ENCODE peak calls at places on chromosomes 12 and 14, in four cellular contexts. One of them, this sample, is unnamed.

GRCh38 chr12:47870175-47870781 is 34.5 kb downstream of the VDR start:
- DNase-seq in PC-3: peak
- DNase-seq in OCI-LY7: peak
- DNase-seq in colonic mucosa: peak
- DNase-seq in this sample: no peak

GRCh38 chr12:111180830-111181726 is 187.8 kb downstream of the PHETA1 start:
- DNase-seq in OCI-LY7: no peak
- DNase-seq in PC-3: no peak
- DNase-seq in colonic mucosa: peak
- DNase-seq in this sample: no peak

GRCh38 chr12:91695964-91696363 is 449.7 kb downstream of the BTG1 start:
- DNase-seq in colonic mucosa: no peak
- DNase-seq in OCI-LY7: no peak
- DNase-seq in PC-3: no peak
- DNase-seq in this sample: no peak

GRCh38 chr14:88975926-88976325 is 151.5 kb downstream of the TTC8 start:
- DNase-seq in colonic mucosa: no peak
- DNase-seq in OCI-LY7: no peak
- DNase-seq in PC-3: no peak
- DNase-seq in this sample: no peak

GRCh38 chr12:87280356-87280755 is 748.8 kb downstream of the C12orf50 start:
- DNase-seq in colonic mucosa: no peak
- DNase-seq in OCI-LY7: peak
- DNase-seq in PC-3: no peak
- DNase-seq in this sample: no peak

GRCh38 chr12:30047499-30048262 is 263.9 kb upstream of the TMTC1 start:
- DNase-seq in colonic mucosa: no peak
- DNase-seq in OCI-LY7: no peak
- DNase-seq in PC-3: peak
- DNase-seq in this sample: peak

GRCh38 chr12:6278439-6279255 is 31.8 kb upstream of the PLEKHG6 start:
- DNase-seq in OCI-LY7: peak
- DNase-seq in colonic mucosa: peak
- DNase-seq in PC-3: peak
- DNase-seq in this sample: peak

GRCh38 chr12:57612711-57613426 is 1.6 kb downstream of the ARHGEF25 start:
- DNase-seq in PC-3: no peak
- DNase-seq in OCI-LY7: no peak
- DNase-seq in colonic mucosa: no peak
- DNase-seq in this sample: no peak

GRCh38 chr14:50319293-50319692 is 7.2 kb downstream of the DMAC2L start:
- DNase-seq in PC-3: peak
- DNase-seq in colonic mucosa: no peak
- DNase-seq in OCI-LY7: no peak
- DNase-seq in this sample: peak

GRCh38 chr12:91991397-91992187 is 154.1 kb downstream of the BTG1 start:
- DNase-seq in PC-3: peak
- DNase-seq in OCI-LY7: peak
- DNase-seq in colonic mucosa: no peak
- DNase-seq in this sample: no peak

GRCh38 chr14:75282166-75282547 is 3.5 kb downstream of the FOS start:
- DNase-seq in colonic mucosa: no peak
- DNase-seq in OCI-LY7: no peak
- DNase-seq in PC-3: no peak
- DNase-seq in this sample: no peak

GRCh38 chr14:95730126-95730525 is 16.2 kb upstream of the TCL1A start:
- DNase-seq in colonic mucosa: no peak
- DNase-seq in PC-3: no peak
- DNase-seq in OCI-LY7: no peak
- DNase-seq in this sample: no peak

GRCh38 chr12:34591966-34592365 is 569.7 kb downstream of the ALG10 start:
- DNase-seq in PC-3: no peak
- DNase-seq in OCI-LY7: no peak
- DNase-seq in colonic mucosa: no peak
- DNase-seq in this sample: no peak

GRCh38 chr12:50986961-50987737 is 34.8 kb downstream of the HIGD1C start:
- DNase-seq in colonic mucosa: peak
- DNase-seq in PC-3: peak
- DNase-seq in OCI-LY7: peak
- DNase-seq in this sample: peak

GRCh38 chr12:116366456-116366776 is 88.9 kb upstream of the MED13L start:
- DNase-seq in colonic mucosa: no peak
- DNase-seq in OCI-LY7: no peak
- DNase-seq in PC-3: no peak
- DNase-seq in this sample: no peak

GRCh38 chr14:91732859-91733477 is 1.1 kb upstream of the CATSPERB start:
- DNase-seq in colonic mucosa: no peak
- DNase-seq in PC-3: peak
- DNase-seq in OCI-LY7: no peak
- DNase-seq in this sample: no peak

DNA sequence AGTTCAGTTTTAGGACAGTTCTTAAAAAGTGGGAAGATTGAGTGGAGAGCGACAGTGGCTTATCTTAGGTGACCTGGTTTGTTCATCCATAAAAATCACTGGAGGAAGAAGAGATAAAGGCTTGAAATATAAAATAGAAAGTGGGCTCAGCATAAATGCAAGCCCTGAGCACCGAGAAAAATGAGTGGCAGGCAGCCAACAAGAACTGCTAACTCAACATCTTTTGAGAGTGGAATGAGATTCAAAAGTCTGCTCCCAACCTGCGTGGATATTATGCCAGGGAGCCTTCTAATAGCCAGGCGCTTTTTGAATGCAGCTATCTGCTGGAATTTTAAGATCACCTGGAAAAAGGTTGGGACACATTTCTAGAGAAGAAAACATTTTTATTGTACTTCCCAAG is 666.5 kb downstream of the FLRT2 start:
- DNase-seq in PC-3: no peak
- DNase-seq in colonic mucosa: no peak
- DNase-seq in OCI-LY7: no peak
- DNase-seq in this sample: no peak
- H3K27ac ChIP-seq in PC-3: no peak
- H3K27ac ChIP-seq in colonic mucosa: no peak
- H3K27ac ChIP-seq in OCI-LY7: no peak
- H3K27ac ChIP-seq in this sample: no peak

GRCh38 chr12:108856428-108857157 is 790 bp downstream of the SSH1 start:
- DNase-seq in OCI-LY7: peak
- DNase-seq in colonic mucosa: peak
- DNase-seq in PC-3: peak
- DNase-seq in this sample: no peak
- TF ChIP-seq CTCF in OCI-LY7: no peak
- TF ChIP-seq CTCF in colonic mucosa: no peak
- TF ChIP-seq CTCF in PC-3: no peak
- TF ChIP-seq CTCF in this sample: no peak

DNA sequence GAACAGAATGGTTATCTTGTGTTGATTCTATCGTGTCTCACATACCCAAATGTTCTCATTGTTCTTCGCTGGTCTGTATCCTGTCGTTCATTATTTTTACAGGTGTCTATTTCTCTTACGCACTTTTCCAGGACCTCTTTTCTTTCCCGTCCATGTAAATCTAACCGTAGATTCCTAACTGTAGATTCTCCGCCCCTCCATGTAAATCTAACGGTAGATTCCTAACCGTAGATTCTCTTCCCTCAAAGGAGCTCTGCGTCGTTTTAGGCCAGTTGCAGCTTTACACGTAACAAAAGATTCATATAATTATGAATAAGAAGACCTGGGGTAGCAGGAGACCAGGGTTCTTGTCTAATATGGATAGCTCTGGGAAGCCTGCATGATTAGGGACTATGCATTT is 9.7 kb upstream of the ZNF605 start:
- DNase-seq in PC-3: no peak
- DNase-seq in OCI-LY7: no peak
- DNase-seq in colonic mucosa: no peak
- DNase-seq in this sample: no peak
- H3K27ac ChIP-seq in PC-3: no peak
- H3K27ac ChIP-seq in OCI-LY7: no peak
- H3K27ac ChIP-seq in colonic mucosa: no peak
- H3K27ac ChIP-seq in this sample: no peak

DNA sequence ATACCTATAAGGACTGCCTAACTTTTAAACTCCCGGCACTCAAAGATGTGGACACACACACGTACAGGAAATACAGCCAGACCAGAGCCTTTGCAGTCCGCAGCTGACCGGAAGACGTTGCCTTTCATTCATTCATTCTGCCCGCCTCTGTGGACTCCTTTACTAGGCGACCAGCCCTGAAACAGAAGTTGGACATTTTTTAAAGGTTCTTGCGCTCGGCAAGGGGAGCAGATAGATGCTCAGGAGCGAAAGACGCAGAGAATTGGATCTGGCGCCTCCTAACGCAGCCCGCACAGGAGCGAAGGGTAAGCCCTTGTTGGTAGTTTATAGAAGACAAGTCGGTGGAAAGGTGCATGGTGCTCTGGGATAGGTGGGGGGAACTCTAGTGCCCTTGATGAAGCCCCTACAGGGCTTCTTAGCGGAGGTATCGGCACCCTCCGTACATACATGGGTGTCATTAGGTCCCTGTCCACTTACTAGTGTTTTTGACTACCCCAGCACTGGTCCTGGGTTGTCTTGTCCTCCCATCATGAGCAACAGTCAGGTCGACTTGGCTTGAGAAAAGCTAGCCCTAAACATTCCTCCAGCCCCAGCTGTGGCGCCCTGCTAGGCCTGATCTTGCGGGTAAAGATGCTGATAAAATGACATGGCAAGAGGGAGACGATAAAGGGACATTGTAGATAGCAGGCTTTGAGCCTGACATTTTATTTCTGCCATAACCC is at the start of gene KDM2B:
- DNase-seq in PC-3: peak
- DNase-seq in OCI-LY7: peak
- DNase-seq in colonic mucosa: peak
- DNase-seq in this sample: no peak
- TF ChIP-seq CTCF in PC-3: peak
- TF ChIP-seq CTCF in OCI-LY7: peak
- TF ChIP-seq CTCF in colonic mucosa: no peak
- TF ChIP-seq CTCF in this sample: no peak

DNA sequence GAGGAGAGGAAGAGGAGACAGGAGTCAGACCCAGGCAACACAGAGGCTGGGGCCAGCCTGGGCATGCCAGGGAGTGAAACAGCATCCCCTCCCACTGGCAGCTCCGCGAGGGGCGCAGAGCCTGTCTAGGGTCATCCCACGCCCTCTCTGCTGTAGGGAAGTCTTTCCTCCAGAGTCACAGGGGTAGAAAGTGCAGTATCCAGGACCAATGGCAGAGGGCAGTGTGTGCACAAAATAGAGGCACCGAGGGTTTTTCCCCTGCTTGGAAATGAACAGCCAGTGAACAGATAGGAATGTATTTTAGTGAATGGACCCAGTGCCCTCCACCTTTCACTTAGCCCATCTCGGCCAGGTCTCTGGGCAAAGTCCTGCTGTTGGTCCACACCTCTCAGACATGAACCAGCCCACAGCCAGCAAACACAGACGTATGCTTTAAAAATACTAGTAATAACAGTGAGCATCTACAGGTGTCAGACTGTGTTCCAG is 9.4 kb upstream of the KRT74 start:
- DNase-seq in colonic mucosa: peak
- DNase-seq in PC-3: peak
- DNase-seq in OCI-LY7: peak
- DNase-seq in this sample: peak
- H3K27ac ChIP-seq in colonic mucosa: no peak
- H3K27ac ChIP-seq in PC-3: no peak
- H3K27ac ChIP-seq in OCI-LY7: no peak
- H3K27ac ChIP-seq in this sample: peak

DNA sequence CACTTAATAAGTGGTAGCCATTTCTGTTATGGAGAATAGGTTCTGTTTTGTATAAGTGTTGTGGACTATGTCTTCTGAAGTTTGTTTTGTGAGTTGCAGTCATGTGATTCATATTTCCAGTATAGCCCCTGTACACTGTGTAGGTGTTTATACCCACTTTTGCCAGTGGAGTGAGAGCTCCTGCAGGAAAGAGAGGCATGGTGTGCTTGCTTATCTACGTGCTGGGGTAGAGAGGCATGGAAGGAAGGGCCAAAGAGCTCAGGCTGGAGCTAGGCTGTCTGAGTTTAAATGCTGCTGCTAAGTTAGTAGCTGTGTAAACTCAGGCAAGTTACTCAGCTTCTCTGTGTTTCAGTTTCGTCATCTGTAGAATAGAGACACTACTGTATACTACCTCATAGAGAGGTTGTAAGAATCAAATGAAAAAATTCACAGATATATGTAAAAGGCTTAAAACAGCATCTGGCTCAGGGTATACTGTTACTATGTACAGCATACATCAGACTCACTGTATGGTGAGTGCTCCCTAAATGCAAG is 88.2 kb upstream of the SLC38A2 start:
- DNase-seq in colonic mucosa: no peak
- DNase-seq in OCI-LY7: no peak
- DNase-seq in PC-3: no peak
- DNase-seq in this sample: no peak
- TF ChIP-seq CTCF in colonic mucosa: no peak
- TF ChIP-seq CTCF in OCI-LY7: no peak
- TF ChIP-seq CTCF in PC-3: no peak
- TF ChIP-seq CTCF in this sample: no peak

GRCh38 chr12:108553799-108554198 is 7.2 kb downstream of the SART3 start:
- DNase-seq in OCI-LY7: no peak
- DNase-seq in colonic mucosa: no peak
- DNase-seq in PC-3: no peak
- DNase-seq in this sample: no peak

GRCh38 chr12:108547633-108548172 is 13.3 kb downstream of the SART3 start:
- DNase-seq in colonic mucosa: no peak
- DNase-seq in PC-3: no peak
- DNase-seq in OCI-LY7: no peak
- DNase-seq in this sample: no peak

GRCh38 chr12:108548954-108549521 is 11.9 kb downstream of the SART3 start:
- DNase-seq in PC-3: no peak
- DNase-seq in colonic mucosa: no peak
- DNase-seq in OCI-LY7: no peak
- DNase-seq in this sample: no peak

DNA sequence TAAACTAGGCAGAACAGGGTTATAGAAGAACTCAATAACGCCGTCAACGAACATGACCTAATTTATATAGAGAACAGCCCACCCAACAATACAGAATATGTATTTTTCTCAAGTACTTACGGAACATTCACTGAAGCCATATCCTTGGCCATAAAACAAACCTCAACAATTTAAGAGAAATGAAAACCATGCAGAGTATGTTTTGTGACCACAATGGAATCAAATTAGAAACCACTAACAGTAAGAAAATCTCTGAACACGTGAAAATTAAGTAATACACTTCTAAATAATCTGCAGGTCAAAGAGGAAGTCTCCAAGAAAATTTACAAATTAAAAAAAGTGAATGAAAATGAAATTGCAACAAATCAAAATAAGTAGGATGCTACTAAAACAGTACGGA is 9.4 kb downstream of the SART3 start:
- DNase-seq in colonic mucosa: no peak
- DNase-seq in PC-3: no peak
- DNase-seq in OCI-LY7: no peak
- DNase-seq in this sample: no peak
- H3K27ac ChIP-seq in colonic mucosa: no peak
- H3K27ac ChIP-seq in PC-3: no peak
- H3K27ac ChIP-seq in OCI-LY7: peak
- H3K27ac ChIP-seq in this sample: no peak

GRCh38 chr12:79001404-79001803 is 136.8 kb downstream of the SYT1 start:
- DNase-seq in colonic mucosa: no peak
- DNase-seq in OCI-LY7: no peak
- DNase-seq in PC-3: no peak
- DNase-seq in this sample: no peak

GRCh38 chr12:79000501-79000900 is 135.9 kb downstream of the SYT1 start:
- DNase-seq in OCI-LY7: no peak
- DNase-seq in PC-3: no peak
- DNase-seq in colonic mucosa: no peak
- DNase-seq in this sample: no peak

GRCh38 chr12:79008591-79008990 is 144.0 kb downstream of the SYT1 start:
- DNase-seq in colonic mucosa: no peak
- DNase-seq in OCI-LY7: no peak
- DNase-seq in PC-3: no peak
- DNase-seq in this sample: no peak

GRCh38 chr12:79006306-79006705 is 141.7 kb downstream of the SYT1 start:
- DNase-seq in colonic mucosa: no peak
- DNase-seq in OCI-LY7: no peak
- DNase-seq in PC-3: peak
- DNase-seq in this sample: peak
- TF ChIP-seq CTCF in colonic mucosa: no peak
- TF ChIP-seq CTCF in OCI-LY7: peak
- TF ChIP-seq CTCF in PC-3: peak
- TF ChIP-seq CTCF in this sample: peak